ENCODE peak calls at places on chromosomes 2 and 18, in ten cellular contexts. Q is ovary; T is osteoblast; L is sigmoid colon; N is tibial artery; F is H7; C is small intestine; V is CD4-positive, CD25-positive, alpha-beta regulatory T cell; S is IMR-90; Z is CD8-positive, alpha-beta memory T cell. K is an unnamed sample. For H3K36me3, the result is how much of the 10 kb centered on the place peaks cover.

GRCh38 chr2:241177526-241177925 is 11.0 kb upstream of the ANO7 start:
- DNase-seq in Q (no peak), T (no peak), L (no peak), N (no peak), F (no peak), C (no peak), V (no peak), S (no peak), Z (no peak), K (no peak)

GRCh38 chr18:12751503-12751884 is 48.7 kb downstream of the PSMG2 start:
- DNase-seq in Q (no peak), T (no peak), L (no peak), N (no peak), F (no peak), C (no peak), V (no peak), S (no peak), Z (no peak), K (peak)

GRCh38 chr2:85792783-85793441 is 39.1 kb downstream of the ATOH8 start:
- DNase-seq in Q (no peak), T (peak), L (peak), N (peak), F (peak), C (no peak), V (no peak), S (peak), Z (no peak), K (peak)

GRCh38 chr2:233081232-233081730 is 21.1 kb downstream of the INPP5D start:
- DNase-seq in Q (no peak), T (no peak), L (no peak), N (no peak), F (no peak), C (no peak), V (peak), S (no peak), Z (peak), K (peak)

GRCh38 chr2:180077295-180077906 is 70.3 kb upstream of the CWC22 start:
- DNase-seq in Q (no peak), T (peak), L (no peak), N (no peak), F (peak), C (no peak), V (no peak), S (peak), Z (no peak), K (no peak)

GRCh38 chr2:154194917-154195643 is 323.4 kb downstream of the GALNT13 start:
- DNase-seq in Q (no peak), T (no peak), L (no peak), N (no peak), F (no peak), C (no peak), V (no peak), S (no peak), Z (no peak), K (no peak)

GRCh38 chr2:53407363-53408080 is 360.1 kb upstream of the CHAC2 start:
- DNase-seq in Q (no peak), T (no peak), L (no peak), N (no peak), F (no peak), C (no peak), V (no peak), S (peak), Z (no peak), K (no peak)

GRCh38 chr2:234793211-234793610 is 158.6 kb upstream of the SH3BP4 start:
- DNase-seq in Q (no peak), T (no peak), L (no peak), N (no peak), F (peak), C (no peak), V (no peak), S (no peak), Z (no peak), K (no peak)

GRCh38 chr2:77521931-77522470 is at the start of gene LRRTM4:
- DNase-seq in Q (no peak), T (no peak), L (no peak), N (peak), F (no peak), C (no peak), V (no peak), S (no peak), Z (no peak), K (no peak)

GRCh38 chr2:181178823-181179412 is 198.5 kb downstream of the UBE2E3 start:
- DNase-seq in Q (no peak), T (peak), L (no peak), N (no peak), F (peak), C (no peak), V (no peak), S (no peak), Z (peak), K (no peak)

GRCh38 chr2:197873293-197873701 is 68.9 kb downstream of the PLCL1 start:
- DNase-seq in Q (no peak), T (no peak), L (no peak), N (no peak), F (no peak), C (no peak), V (no peak), S (peak), Z (no peak), K (no peak)

GRCh38 chr2:53633441-53633840 is 134.2 kb upstream of the CHAC2 start:
- DNase-seq in Q (no peak), T (no peak), L (no peak), N (no peak), F (no peak), C (peak), V (no peak), S (peak), Z (no peak), K (no peak)

GRCh38 chr2:194104687-194105086 is 1552.3 kb upstream of the SLC39A10 start:
- DNase-seq in Q (no peak), T (no peak), L (no peak), N (no peak), F (no peak), C (no peak), V (no peak), S (no peak), Z (no peak), K (no peak)

DNA sequence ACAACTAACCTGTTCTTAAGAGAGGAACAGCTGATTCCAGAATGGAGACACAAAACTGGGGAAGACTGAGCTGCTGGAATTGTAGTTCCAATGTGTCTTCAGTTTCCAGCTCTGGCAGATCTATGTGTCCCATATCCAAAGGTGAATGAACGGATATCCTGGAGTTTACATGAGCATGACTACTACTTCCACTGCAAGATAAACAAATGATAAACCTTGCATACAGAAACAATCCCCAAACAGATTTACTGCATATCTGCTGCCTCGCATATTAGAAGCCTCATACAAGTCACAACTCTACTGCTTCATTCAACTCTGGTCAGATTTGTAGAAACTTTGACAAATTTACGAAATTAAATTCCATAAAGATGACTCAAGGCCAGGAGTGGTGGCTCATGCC is 15.0 kb downstream of the RTTN start:
- DNase-seq in Q (no peak), T (no peak), L (no peak), N (no peak), F (no peak), C (no peak), V (no peak), S (peak), Z (no peak), K (no peak)
- H3K36me3 ChIP-seq in Q (under half), T (under half), L (under half), N (under half), F (under half), C (under half), V (half or more), S (under half), Z (under half), K (under half)

GRCh38 chr18:46639386-46639785 is 17.6 kb downstream of the LOXHD1 start:
- DNase-seq in Q (no peak), T (no peak), L (no peak), N (no peak), F (no peak), C (no peak), V (no peak), S (no peak), Z (no peak), K (no peak)
- H3K36me3 ChIP-seq in Q (under half), T (under half), L (under half), N (under half), F (under half), C (under half), V (under half), S (under half), Z (under half), K (under half)

GRCh38 chr2:133776936-133777587 is 208.8 kb upstream of the NCKAP5 start:
- DNase-seq in Q (no peak), T (no peak), L (no peak), N (no peak), F (no peak), C (no peak), V (no peak), S (no peak), Z (no peak), K (no peak)
- H3K36me3 ChIP-seq in Q (under half), T (under half), L (under half), N (under half), F (under half), C (under half), V (under half), S (under half), Z (under half), K (under half)

GRCh38 chr2:8204691-8205090 is 477.2 kb upstream of the ID2 start:
- DNase-seq in Q (no peak), T (no peak), L (no peak), N (no peak), F (no peak), C (no peak), V (no peak), S (no peak), Z (no peak), K (no peak)
- H3K36me3 ChIP-seq in Q (under half), T (under half), L (under half), N (under half), F (under half), C (under half), V (under half), S (under half), Z (under half), K (under half)